ENCODE peak calls at places on chromosomes 7 and 10, in six cellular contexts. Y, Q, P, F, X and J are unnamed samples.
A peak's percentile ranks its signal among the peaks of the same experiment; 100 is the strongest.

GRCh38 chr10:122460891-122461293 is 461 bp upstream of the HTRA1 start:
- DNase-seq in Y (no peak), Q (no peak), P (no peak), F (no peak), X (no peak), J (peak; percentile 67)

GRCh38 chr7:55070271-55070743 is 51.5 kb downstream of the EGFR start:
- DNase-seq in Y (no peak), Q (no peak), P (no peak), F (no peak), X (peak; percentile 40), J (no peak)

GRCh38 chr7:41058986-41059741 is 643.7 kb downstream of the INHBA start:
- DNase-seq in Y (peak; percentile 3), Q (no peak), P (no peak), F (no peak), X (no peak), J (no peak)

GRCh38 chr7:21128418-21128817 is 299.5 kb upstream of the SP4 start:
- DNase-seq in Y (no peak), Q (no peak), P (no peak), F (no peak), X (no peak), J (no peak)

GRCh38 chr10:102819054-102819453 is 18.2 kb downstream of the CYP17A1 start:
- DNase-seq in Y (peak; percentile 69), Q (no peak), P (no peak), F (peak; percentile 53), X (peak; percentile 78), J (no peak)

GRCh38 chr10:78255796-78256638 is 222.4 kb downstream of the RPS24 start:
- DNase-seq in Y (peak; percentile 58), Q (no peak), P (no peak), F (peak; percentile 52), X (peak; percentile 80), J (no peak)

GRCh38 chr10:61197022-61197421 is 253.0 kb upstream of the RHOBTB1 start:
- DNase-seq in Y (no peak), Q (no peak), P (no peak), F (no peak), X (no peak), J (no peak)

GRCh38 chr7:101927389-101928306 is 110.2 kb downstream of the CUX1 start:
- DNase-seq in Y (no peak), Q (no peak), P (peak; percentile 82), F (peak; percentile 46), X (no peak), J (no peak)

GRCh38 chr10:79383974-79384606 is 36.8 kb downstream of the PPIF start:
- DNase-seq in Y (no peak), Q (no peak), P (peak; percentile 71), F (peak; percentile 45), X (peak; percentile 66), J (peak; percentile 29)

GRCh38 chr10:58982470-58983239 is 193.8 kb upstream of the PHYHIPL start:
- DNase-seq in Y (no peak), Q (no peak), P (no peak), F (no peak), X (no peak), J (no peak)

GRCh38 chr7:44884553-44885393 is 557 bp downstream of the PURB start:
- DNase-seq in Y (peak; percentile 52), Q (peak; percentile 75), P (peak; percentile 90), F (peak; percentile 77), X (no peak), J (peak; percentile 62)

GRCh38 chr7:107879400-107880035 is 11.5 kb upstream of the DLD start:
- DNase-seq in Y (peak; percentile 66), Q (no peak), P (no peak), F (no peak), X (no peak), J (no peak)

GRCh38 chr7:39922580-39922979 is 27.5 kb upstream of the CDK13 start:
- DNase-seq in Y (no peak), Q (no peak), P (no peak), F (no peak), X (no peak), J (no peak)

GRCh38 chr10:1015688-1016087 is 10.0 kb downstream of the IDI2 start:
- DNase-seq in Y (no peak), Q (no peak), P (no peak), F (no peak), X (no peak), J (no peak)

GRCh38 chr7:24732646-24733413 is 24.4 kb downstream of the GSDME start:
- DNase-seq in Y (no peak), Q (no peak), P (no peak), F (no peak), X (peak; percentile 58), J (no peak)

GRCh38 chr10:62047960-62048383 is 146.5 kb downstream of the ARID5B start:
- DNase-seq in Y (no peak), Q (no peak), P (no peak), F (no peak), X (no peak), J (no peak)

GRCh38 chr7:155236386-155236785 is 61.3 kb upstream of the INSIG1 start:
- DNase-seq in Y (no peak), Q (no peak), P (no peak), F (no peak), X (no peak), J (no peak)

GRCh38 chr10:97234403-97234802 is 48.6 kb upstream of the SLIT1 start:
- DNase-seq in Y (peak; percentile 25), Q (no peak), P (no peak), F (no peak), X (no peak), J (no peak)

GRCh38 chr7:64308019-64308275 is 5.8 kb upstream of the ZNF736 start:
- DNase-seq in Y (no peak), Q (no peak), P (no peak), F (no peak), X (peak; percentile 57), J (peak; percentile 33)

GRCh38 chr7:64312826-64313225 is 935 bp upstream of the ZNF736 start:
- DNase-seq in Y (no peak), Q (peak; percentile 12), P (no peak), F (no peak), X (no peak), J (peak; percentile 50)

GRCh38 chr7:64310426-64310825 is 3.3 kb upstream of the ZNF736 start:
- DNase-seq in Y (no peak), Q (no peak), P (no peak), F (no peak), X (no peak), J (no peak)

GRCh38 chr7:64307254-64308018 is 6.3 kb upstream of the ZNF736 start:
- DNase-seq in Y (peak; percentile 97), Q (peak; percentile 91), P (peak; percentile 98), F (peak; percentile 97), X (peak; percentile 94), J (peak; percentile 88)
- H3K9me3 ChIP-seq in Y (no peaks in the 10 kb centered on the region), Q (no peaks in the 10 kb centered on the region), P (no peaks in the 10 kb centered on the region), F (no peaks in the 10 kb centered on the region), X (no peaks in the 10 kb centered on the region), J (no peaks in the 10 kb centered on the region)

GRCh38 chr10:44458671-44459403 is 73.9 kb upstream of the CXCL12 start:
- DNase-seq in Y (no peak), Q (no peak), P (peak; percentile 58), F (no peak), X (no peak), J (no peak)

GRCh38 chr10:44459677-44460076 is 74.8 kb upstream of the CXCL12 start:
- DNase-seq in Y (no peak), Q (no peak), P (no peak), F (no peak), X (no peak), J (no peak)

GRCh38 chr10:44462338-44462914 is 77.5 kb upstream of the CXCL12 start:
- DNase-seq in Y (no peak), Q (no peak), P (no peak), F (no peak), X (no peak), J (no peak)

GRCh38 chr10:44460499-44460898 is 75.6 kb upstream of the CXCL12 start:
- DNase-seq in Y (no peak), Q (no peak), P (no peak), F (no peak), X (no peak), J (no peak)

GRCh38 chr10:44457259-44457658 is 72.4 kb upstream of the CXCL12 start:
- DNase-seq in Y (no peak), Q (no peak), P (no peak), F (no peak), X (no peak), J (no peak)
- TF ChIP-seq CTCF in Y (no peak), Q (no peak), P (no peak), F (no peak), X (no peak), J (no peak)

DNA sequence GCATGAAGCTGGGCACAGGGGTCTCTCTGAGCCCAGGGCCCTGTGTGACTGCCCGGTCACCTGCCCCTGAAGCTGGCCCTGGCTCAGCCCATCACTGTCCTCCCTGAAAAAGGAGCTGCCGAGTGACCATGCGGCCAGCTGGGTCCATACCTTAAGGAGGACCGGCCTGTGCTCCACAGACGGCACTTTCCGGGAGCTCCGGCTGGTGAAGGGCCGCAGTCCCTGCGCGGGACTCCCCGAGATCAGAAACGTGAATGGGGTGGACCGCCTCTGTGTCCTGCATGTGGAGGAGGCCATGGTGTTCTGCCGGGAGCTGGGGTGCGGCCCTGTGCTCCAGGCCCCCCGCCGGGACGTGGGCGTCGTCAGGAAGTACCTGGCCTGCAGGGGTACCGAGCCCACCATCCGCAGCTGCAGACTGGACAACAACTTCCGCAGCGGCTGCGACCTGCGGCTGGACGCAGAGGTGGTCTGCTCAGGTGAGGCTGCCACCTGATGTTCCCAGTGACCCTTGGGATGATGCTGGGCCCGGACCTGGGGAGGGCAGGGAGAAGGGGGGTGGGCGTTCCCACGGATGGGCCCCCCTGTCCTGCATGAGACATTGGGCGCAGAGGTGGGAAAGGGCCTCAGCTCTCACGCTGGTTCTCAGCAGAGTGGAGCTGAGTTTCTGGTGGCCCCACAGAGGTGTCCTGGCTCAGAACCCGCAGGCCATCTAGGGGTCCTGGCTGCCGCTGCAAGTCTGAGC is 3.5 kb downstream of the SCART1 start:
- DNase-seq in Y (no peak), Q (no peak), P (peak; percentile 64), F (no peak), X (peak; percentile 47), J (no peak)
- H3K9me3 ChIP-seq in Y (no peaks in the 10 kb centered on the region), Q (no peaks in the 10 kb centered on the region), P (no peaks in the 10 kb centered on the region), F (no peaks in the 10 kb centered on the region), X (no peaks in the 10 kb centered on the region), J (no peaks in the 10 kb centered on the region)

DNA sequence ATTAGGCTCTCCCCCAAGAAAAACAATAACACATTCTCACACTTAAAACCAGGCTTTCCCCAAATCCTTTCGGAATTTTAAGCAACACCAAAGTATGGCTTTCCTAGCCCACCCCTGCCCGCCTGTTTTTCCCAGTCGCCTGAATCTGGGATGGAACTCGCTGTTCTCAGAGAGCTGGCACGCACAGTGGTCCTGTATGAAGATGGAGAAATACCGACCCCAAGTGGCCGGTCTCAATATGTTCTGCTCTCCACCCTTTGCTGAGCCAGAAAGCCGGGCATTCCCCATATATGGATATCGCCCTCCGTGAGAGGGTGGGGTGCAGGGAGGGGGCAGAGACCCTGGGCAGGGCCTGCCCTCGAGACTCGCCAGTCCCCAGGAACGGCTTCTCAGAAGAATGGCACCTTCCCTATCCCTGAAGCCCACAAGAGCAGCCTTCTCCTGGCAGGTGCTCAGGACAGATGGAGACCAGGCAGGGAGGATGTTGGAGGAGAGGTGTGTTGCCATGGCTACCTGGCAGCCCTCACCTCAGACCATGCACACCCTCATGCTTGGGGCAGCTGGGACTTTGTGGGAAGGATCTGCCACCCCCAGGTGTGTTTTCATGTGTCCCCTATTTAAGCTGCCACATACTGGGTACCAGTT is 3.4 kb downstream of the TACR2 start:
- DNase-seq in Y (peak; percentile 65), Q (no peak), P (no peak), F (no peak), X (peak; percentile 85), J (peak; percentile 85)
- TF ChIP-seq CTCF in Y (peak; percentile 35), Q (peak; percentile 68), P (peak; percentile 67), F (peak; percentile 60), X (peak; percentile 63), J (peak; percentile 80)

GRCh38 chr10:128853537-128853936 is 613.5 kb upstream of the MGMT start:
- DNase-seq in Y (no peak), Q (no peak), P (no peak), F (no peak), X (no peak), J (no peak)
- H3K9me3 ChIP-seq in Y (no peaks in the 10 kb centered on the region), Q (no peaks in the 10 kb centered on the region), P (no peaks in the 10 kb centered on the region), F (no peaks in the 10 kb centered on the region), X (no peaks in the 10 kb centered on the region), J (no peaks in the 10 kb centered on the region)